ENCODE peak calls at places on chromosomes 4 and X, in eight cellular contexts. One of them, this sample, is unnamed.

GRCh38 chrX:31099536-31100090 is 27.8 kb upstream of the FTHL17 start:
- DNase-seq in GM12892: no peak
- DNase-seq in endothelial cell: no peak
- DNase-seq in activated CD4-positive, alpha-beta T cell treated with anti-CD3 and anti-CD28 coated beads, Interleukin-2, amount 50 U/mL, for 1 hour: no peak
- DNase-seq in A549: no peak
- DNase-seq in GM23338: no peak
- DNase-seq in stimulated activated CD4-positive, alpha-beta T cell treated with anti-CD3 and anti-CD28 coated beads, Interleukin-12 subunit alpha, Interleukin-12 subunit beta, amount 100 ng/mL, for 48 hours: peak
- DNase-seq in T follicular helper cell: no peak
- DNase-seq in this sample: no peak

GRCh38 chr4:38574559-38575333 is 89.3 kb upstream of the KLF3 start:
- DNase-seq in endothelial cell: no peak
- DNase-seq in activated CD4-positive, alpha-beta T cell treated with anti-CD3 and anti-CD28 coated beads, Interleukin-2, amount 50 U/mL, for 1 hour: no peak
- DNase-seq in GM23338: no peak
- DNase-seq in GM12892: no peak
- DNase-seq in T follicular helper cell: no peak
- DNase-seq in stimulated activated CD4-positive, alpha-beta T cell treated with anti-CD3 and anti-CD28 coated beads, Interleukin-12 subunit alpha, Interleukin-12 subunit beta, amount 100 ng/mL, for 48 hours: no peak
- DNase-seq in A549: no peak
- DNase-seq in this sample: no peak

GRCh38 chr4:82578935-82579334 is 17.1 kb upstream of the TMEM150C start:
- DNase-seq in stimulated activated CD4-positive, alpha-beta T cell treated with anti-CD3 and anti-CD28 coated beads, Interleukin-12 subunit alpha, Interleukin-12 subunit beta, amount 100 ng/mL, for 48 hours: no peak
- DNase-seq in T follicular helper cell: no peak
- DNase-seq in A549: peak
- DNase-seq in endothelial cell: no peak
- DNase-seq in GM23338: peak
- DNase-seq in GM12892: no peak
- DNase-seq in activated CD4-positive, alpha-beta T cell treated with anti-CD3 and anti-CD28 coated beads, Interleukin-2, amount 50 U/mL, for 1 hour: no peak
- DNase-seq in this sample: no peak

GRCh38 chr4:73019462-73020047 is 50.0 kb downstream of the COX18 start:
- DNase-seq in T follicular helper cell: no peak
- DNase-seq in A549: peak
- DNase-seq in GM23338: peak
- DNase-seq in endothelial cell: peak
- DNase-seq in activated CD4-positive, alpha-beta T cell treated with anti-CD3 and anti-CD28 coated beads, Interleukin-2, amount 50 U/mL, for 1 hour: no peak
- DNase-seq in GM12892: no peak
- DNase-seq in stimulated activated CD4-positive, alpha-beta T cell treated with anti-CD3 and anti-CD28 coated beads, Interleukin-12 subunit alpha, Interleukin-12 subunit beta, amount 100 ng/mL, for 48 hours: peak
- DNase-seq in this sample: no peak

GRCh38 chrX:19007011-19007410 is 23.1 kb upstream of the PHKA2 start:
- DNase-seq in GM23338: no peak
- DNase-seq in GM12892: no peak
- DNase-seq in T follicular helper cell: no peak
- DNase-seq in endothelial cell: no peak
- DNase-seq in A549: no peak
- DNase-seq in stimulated activated CD4-positive, alpha-beta T cell treated with anti-CD3 and anti-CD28 coated beads, Interleukin-12 subunit alpha, Interleukin-12 subunit beta, amount 100 ng/mL, for 48 hours: no peak
- DNase-seq in activated CD4-positive, alpha-beta T cell treated with anti-CD3 and anti-CD28 coated beads, Interleukin-2, amount 50 U/mL, for 1 hour: no peak
- DNase-seq in this sample: no peak

GRCh38 chrX:53088136-53088974 is 5.6 kb upstream of the KANTR start:
- DNase-seq in T follicular helper cell: peak
- DNase-seq in A549: peak
- DNase-seq in GM23338: peak
- DNase-seq in GM12892: peak
- DNase-seq in endothelial cell: peak
- DNase-seq in activated CD4-positive, alpha-beta T cell treated with anti-CD3 and anti-CD28 coated beads, Interleukin-2, amount 50 U/mL, for 1 hour: peak
- DNase-seq in stimulated activated CD4-positive, alpha-beta T cell treated with anti-CD3 and anti-CD28 coated beads, Interleukin-12 subunit alpha, Interleukin-12 subunit beta, amount 100 ng/mL, for 48 hours: peak
- DNase-seq in this sample: no peak

GRCh38 chr4:96675916-96676315 is 836.0 kb downstream of the PDHA2 start:
- DNase-seq in A549: no peak
- DNase-seq in activated CD4-positive, alpha-beta T cell treated with anti-CD3 and anti-CD28 coated beads, Interleukin-2, amount 50 U/mL, for 1 hour: no peak
- DNase-seq in T follicular helper cell: no peak
- DNase-seq in GM23338: no peak
- DNase-seq in endothelial cell: no peak
- DNase-seq in stimulated activated CD4-positive, alpha-beta T cell treated with anti-CD3 and anti-CD28 coated beads, Interleukin-12 subunit alpha, Interleukin-12 subunit beta, amount 100 ng/mL, for 48 hours: no peak
- DNase-seq in GM12892: no peak
- DNase-seq in this sample: no peak

GRCh38 chrX:17744896-17745523 is 7.7 kb downstream of the SCML1 start:
- DNase-seq in endothelial cell: no peak
- DNase-seq in stimulated activated CD4-positive, alpha-beta T cell treated with anti-CD3 and anti-CD28 coated beads, Interleukin-12 subunit alpha, Interleukin-12 subunit beta, amount 100 ng/mL, for 48 hours: no peak
- DNase-seq in GM12892: no peak
- DNase-seq in GM23338: peak
- DNase-seq in activated CD4-positive, alpha-beta T cell treated with anti-CD3 and anti-CD28 coated beads, Interleukin-2, amount 50 U/mL, for 1 hour: no peak
- DNase-seq in T follicular helper cell: no peak
- DNase-seq in A549: peak
- DNase-seq in this sample: no peak

GRCh38 chr4:93016350-93016749 is 712.6 kb downstream of the GRID2 start:
- DNase-seq in GM23338: no peak
- DNase-seq in A549: no peak
- DNase-seq in endothelial cell: no peak
- DNase-seq in activated CD4-positive, alpha-beta T cell treated with anti-CD3 and anti-CD28 coated beads, Interleukin-2, amount 50 U/mL, for 1 hour: no peak
- DNase-seq in T follicular helper cell: no peak
- DNase-seq in GM12892: no peak
- DNase-seq in stimulated activated CD4-positive, alpha-beta T cell treated with anti-CD3 and anti-CD28 coated beads, Interleukin-12 subunit alpha, Interleukin-12 subunit beta, amount 100 ng/mL, for 48 hours: no peak
- DNase-seq in this sample: no peak

GRCh38 chr4:125316781-125317525 is 2.2 kb downstream of the FAT4 start:
- DNase-seq in activated CD4-positive, alpha-beta T cell treated with anti-CD3 and anti-CD28 coated beads, Interleukin-2, amount 50 U/mL, for 1 hour: no peak
- DNase-seq in GM12892: no peak
- DNase-seq in stimulated activated CD4-positive, alpha-beta T cell treated with anti-CD3 and anti-CD28 coated beads, Interleukin-12 subunit alpha, Interleukin-12 subunit beta, amount 100 ng/mL, for 48 hours: no peak
- DNase-seq in endothelial cell: peak
- DNase-seq in T follicular helper cell: no peak
- DNase-seq in A549: peak
- DNase-seq in GM23338: peak
- DNase-seq in this sample: no peak

GRCh38 chrX:115018944-115019343 is 1.5 kb upstream of the IL13RA2 start:
- DNase-seq in endothelial cell: no peak
- DNase-seq in A549: no peak
- DNase-seq in activated CD4-positive, alpha-beta T cell treated with anti-CD3 and anti-CD28 coated beads, Interleukin-2, amount 50 U/mL, for 1 hour: no peak
- DNase-seq in T follicular helper cell: no peak
- DNase-seq in GM23338: no peak
- DNase-seq in GM12892: no peak
- DNase-seq in stimulated activated CD4-positive, alpha-beta T cell treated with anti-CD3 and anti-CD28 coated beads, Interleukin-12 subunit alpha, Interleukin-12 subunit beta, amount 100 ng/mL, for 48 hours: no peak
- DNase-seq in this sample: no peak

GRCh38 chr4:128309585-128309984 is 22.0 kb upstream of the PGRMC2 start:
- DNase-seq in endothelial cell: no peak
- DNase-seq in T follicular helper cell: no peak
- DNase-seq in stimulated activated CD4-positive, alpha-beta T cell treated with anti-CD3 and anti-CD28 coated beads, Interleukin-12 subunit alpha, Interleukin-12 subunit beta, amount 100 ng/mL, for 48 hours: no peak
- DNase-seq in A549: no peak
- DNase-seq in GM12892: no peak
- DNase-seq in activated CD4-positive, alpha-beta T cell treated with anti-CD3 and anti-CD28 coated beads, Interleukin-2, amount 50 U/mL, for 1 hour: no peak
- DNase-seq in GM23338: no peak
- DNase-seq in this sample: no peak

GRCh38 chr4:2395584-2395983 is 22.9 kb downstream of the ZFYVE28 start:
- DNase-seq in A549: no peak
- DNase-seq in endothelial cell: no peak
- DNase-seq in GM12892: no peak
- DNase-seq in activated CD4-positive, alpha-beta T cell treated with anti-CD3 and anti-CD28 coated beads, Interleukin-2, amount 50 U/mL, for 1 hour: no peak
- DNase-seq in stimulated activated CD4-positive, alpha-beta T cell treated with anti-CD3 and anti-CD28 coated beads, Interleukin-12 subunit alpha, Interleukin-12 subunit beta, amount 100 ng/mL, for 48 hours: no peak
- DNase-seq in GM23338: no peak
- DNase-seq in T follicular helper cell: no peak
- DNase-seq in this sample: no peak